ENCODE peak calls at places on chromosomes 3 and 15, in ten cellular contexts. Q, R, E, P, U, F, K, V, I and T are unnamed samples.

GRCh38 chr3:42387802-42388651 is 22.4 kb downstream of the LYZL4 start:
- DNase-seq in Q (no peak), R (no peak), E (no peak), P (no peak), U (no peak), F (no peak), K (peak), V (no peak), I (no peak), T (no peak)

GRCh38 chr3:55658297-55659022 is 171.4 kb upstream of the WNT5A start:
- DNase-seq in Q (no peak), R (no peak), E (no peak), P (no peak), U (no peak), F (no peak), K (no peak), V (no peak), I (no peak), T (no peak)

GRCh38 chr3:151169700-151170224 is 33.3 kb downstream of the GPR171 start:
- DNase-seq in Q (no peak), R (no peak), E (peak), P (no peak), U (peak), F (peak), K (peak), V (no peak), I (no peak), T (peak)

GRCh38 chr3:4575413-4575812 is 82.3 kb downstream of the ITPR1 start:
- DNase-seq in Q (no peak), R (no peak), E (no peak), P (no peak), U (peak), F (no peak), K (no peak), V (no peak), I (no peak), T (no peak)

GRCh38 chr15:38195191-38195901 is 57.3 kb upstream of the SPRED1 start:
- DNase-seq in Q (no peak), R (no peak), E (no peak), P (no peak), U (no peak), F (no peak), K (no peak), V (no peak), I (no peak), T (no peak)

GRCh38 chr3:173221010-173221409 is 80.0 kb upstream of the SPATA16 start:
- DNase-seq in Q (no peak), R (peak), E (peak), P (no peak), U (peak), F (no peak), K (no peak), V (no peak), I (peak), T (no peak)

GRCh38 chr3:146136647-146137046 is 24.3 kb downstream of the PLOD2 start:
- DNase-seq in Q (no peak), R (no peak), E (no peak), P (no peak), U (no peak), F (no peak), K (no peak), V (no peak), I (no peak), T (no peak)

GRCh38 chr3:102129774-102130608 is 280.7 kb downstream of the NFKBIZ start:
- DNase-seq in Q (peak), R (no peak), E (no peak), P (peak), U (peak), F (no peak), K (no peak), V (peak), I (peak), T (no peak)

GRCh38 chr3:172194702-172195392 is 155.5 kb downstream of the FNDC3B start:
- DNase-seq in Q (no peak), R (no peak), E (no peak), P (no peak), U (peak), F (no peak), K (no peak), V (no peak), I (no peak), T (no peak)

GRCh38 chr15:74335396-74335795 is 32.0 kb downstream of the CYP11A1 start:
- DNase-seq in Q (no peak), R (no peak), E (no peak), P (no peak), U (no peak), F (peak), K (no peak), V (no peak), I (no peak), T (peak)

GRCh38 chr15:66939016-66939415 is 126.4 kb upstream of the SMAD3 start:
- DNase-seq in Q (no peak), R (no peak), E (no peak), P (no peak), U (no peak), F (no peak), K (no peak), V (no peak), I (no peak), T (peak)

GRCh38 chr3:196559826-196560225 is 8.5 kb downstream of the WDR53 start:
- DNase-seq in Q (no peak), R (no peak), E (no peak), P (no peak), U (no peak), F (no peak), K (no peak), V (no peak), I (no peak), T (no peak)

GRCh38 chr3:45082139-45082538 is 56.0 kb downstream of the CLEC3B start:
- DNase-seq in Q (peak), R (no peak), E (no peak), P (peak), U (peak), F (no peak), K (no peak), V (no peak), I (no peak), T (no peak)

GRCh38 chr15:57559875-57560274 is 31.8 kb upstream of the MYZAP start:
- DNase-seq in Q (no peak), R (peak), E (peak), P (no peak), U (peak), F (peak), K (peak), V (peak), I (no peak), T (no peak)

GRCh38 chr15:20672469-20672868 is 130.9 kb upstream of the GOLGA6L6 start:
- DNase-seq in Q (no peak), R (no peak), E (no peak), P (no peak), U (no peak), F (no peak), K (no peak), V (no peak), I (no peak), T (no peak)

GRCh38 chr15:48190932-48191573 is 412 bp upstream of the CTXN2 start:
- DNase-seq in Q (peak), R (peak), E (no peak), P (peak), U (peak), F (peak), K (peak), V (peak), I (peak), T (peak)

GRCh38 chr3:29338377-29338776 is 57.5 kb downstream of the RBMS3 start:
- DNase-seq in Q (no peak), R (no peak), E (no peak), P (no peak), U (no peak), F (no peak), K (no peak), V (no peak), I (no peak), T (no peak)

GRCh38 chr3:126340081-126340511 is 17.1 kb downstream of the KLF15 start:
- DNase-seq in Q (no peak), R (no peak), E (no peak), P (peak), U (peak), F (peak), K (no peak), V (no peak), I (no peak), T (peak)

GRCh38 chr15:76390571-76390970 is 54.0 kb downstream of the ISL2 start:
- DNase-seq in Q (no peak), R (no peak), E (no peak), P (no peak), U (no peak), F (no peak), K (no peak), V (no peak), I (no peak), T (no peak)

GRCh38 chr15:101037090-101037830 is 118.1 kb downstream of the LRRK1 start:
- DNase-seq in Q (no peak), R (no peak), E (no peak), P (no peak), U (no peak), F (peak), K (no peak), V (no peak), I (no peak), T (peak)

GRCh38 chr15:99117111-99117510 is 12.2 kb downstream of the SYNM start:
- DNase-seq in Q (no peak), R (no peak), E (no peak), P (no peak), U (no peak), F (peak), K (no peak), V (no peak), I (no peak), T (peak)

GRCh38 chr3:100175637-100176250 is 61.4 kb upstream of the FILIP1L start:
- DNase-seq in Q (no peak), R (no peak), E (no peak), P (no peak), U (no peak), F (no peak), K (no peak), V (no peak), I (no peak), T (no peak)

GRCh38 chr3:183033746-183034145 is 53.4 kb upstream of the DCUN1D1 start:
- DNase-seq in Q (no peak), R (no peak), E (no peak), P (peak), U (no peak), F (no peak), K (no peak), V (peak), I (peak), T (no peak)

GRCh38 chr3:132587401-132587800 is 9.7 kb upstream of the ACKR4 start:
- DNase-seq in Q (no peak), R (no peak), E (no peak), P (no peak), U (no peak), F (no peak), K (no peak), V (no peak), I (no peak), T (no peak)

GRCh38 chr15:88403461-88403860 is 63.7 kb downstream of the MRPL46 start:
- DNase-seq in Q (no peak), R (no peak), E (no peak), P (no peak), U (no peak), F (no peak), K (no peak), V (no peak), I (no peak), T (no peak)

GRCh38 chr3:169104541-169104940 is 559.0 kb downstream of the MECOM start:
- DNase-seq in Q (no peak), R (no peak), E (no peak), P (no peak), U (peak), F (no peak), K (no peak), V (peak), I (no peak), T (no peak)

GRCh38 chr15:63517614-63518013 is 13.2 kb downstream of the USP3 start:
- DNase-seq in Q (no peak), R (no peak), E (no peak), P (no peak), U (no peak), F (no peak), K (no peak), V (no peak), I (no peak), T (no peak)

GRCh38 chr3:74048686-74049085 is 423.9 kb upstream of the PDZRN3 start:
- DNase-seq in Q (no peak), R (no peak), E (no peak), P (no peak), U (no peak), F (no peak), K (no peak), V (no peak), I (no peak), T (no peak)

GRCh38 chr3:66495633-66496032 is 5.2 kb downstream of the LRIG1 start:
- DNase-seq in Q (no peak), R (no peak), E (no peak), P (no peak), U (no peak), F (no peak), K (no peak), V (no peak), I (no peak), T (no peak)